ENCODE peak calls at places on chromosomes 1 and 21, in four cellular contexts. S, I, P and L are unnamed samples.
A peak's percentile ranks its signal among the peaks of the same experiment; 100 is the strongest.

GRCh38 chr1:88892146-88892877 is 945 bp upstream of the GTF2B start:
- DNase-seq in S (peak; percentile 60), I (no peak), P (peak; percentile 95), L (peak; percentile 94)

GRCh38 chr1:205236526-205236925 is 8.8 kb downstream of the TMCC2 start:
- DNase-seq in S (no peak), I (peak; percentile 1), P (no peak), L (no peak)

GRCh38 chr1:210024996-210025395 is 87.0 kb downstream of the SYT14 start:
- DNase-seq in S (no peak), I (no peak), P (no peak), L (no peak)

GRCh38 chr1:107139833-107140702 is 771 bp upstream of the NTNG1 start:
- DNase-seq in S (peak; percentile 78), I (no peak), P (no peak), L (peak; percentile 18)

GRCh38 chr1:153624965-153625611 is 2.2 kb downstream of the S100A13 start:
- DNase-seq in S (no peak), I (no peak), P (no peak), L (no peak)

GRCh38 chr1:59422921-59423575 is 126.2 kb downstream of the FGGY start:
- DNase-seq in S (no peak), I (peak; percentile 92), P (no peak), L (peak; percentile 47)

GRCh38 chr1:18684306-18684705 is 53.7 kb downstream of the PAX7 start:
- DNase-seq in S (no peak), I (no peak), P (no peak), L (no peak)

GRCh38 chr1:208239518-208240381 is 4.4 kb downstream of the PLXNA2 start:
- DNase-seq in S (no peak), I (peak; percentile 67), P (no peak), L (no peak)

GRCh38 chr1:155981266-155982088 is 3.1 kb upstream of the ARHGEF2 start:
- DNase-seq in S (no peak), I (no peak), P (no peak), L (peak; percentile 92)

GRCh38 chr1:86696522-86696921 is 7.9 kb upstream of the SH3GLB1 start:
- DNase-seq in S (peak; percentile 48), I (no peak), P (no peak), L (no peak)

GRCh38 chr1:56063461-56063860 is 515.9 kb downstream of the PLPP3 start:
- DNase-seq in S (no peak), I (no peak), P (no peak), L (no peak)

GRCh38 chr21:25421327-25422028 is 185.8 kb downstream of the MRPL39 start:
- DNase-seq in S (peak; percentile 54), I (peak; percentile 39), P (peak; percentile 14), L (peak; percentile 39)

GRCh38 chr1:78673120-78673519 is 23.5 kb downstream of the IFI44 start:
- DNase-seq in S (no peak), I (no peak), P (peak; percentile 0), L (no peak)

GRCh38 chr1:164578474-164579200 is 19.7 kb downstream of the PBX1 start:
- DNase-seq in S (no peak), I (no peak), P (no peak), L (no peak)

GRCh38 chr1:71350330-71350729 is 269.5 kb upstream of the ZRANB2 start:
- DNase-seq in S (no peak), I (no peak), P (no peak), L (no peak)

GRCh38 chr1:182080955-182081582 is 19.6 kb upstream of the ZNF648 start:
- DNase-seq in S (peak; percentile 29), I (no peak), P (peak; percentile 41), L (peak; percentile 38)

GRCh38 chr21:35697321-35697808 is 363.0 kb downstream of the SETD4 start:
- DNase-seq in S (peak; percentile 48), I (peak; percentile 71), P (no peak), L (peak; percentile 30)

GRCh38 chr1:217343907-217344306 is 287.0 kb downstream of the GPATCH2 start:
- DNase-seq in S (no peak), I (no peak), P (no peak), L (no peak)

GRCh38 chr1:28328228-28328648 is 602 bp upstream of the MED18 start:
- DNase-seq in S (no peak), I (no peak), P (no peak), L (no peak)

GRCh38 chr1:93967276-93967675 is 58.0 kb upstream of the GCLM start:
- DNase-seq in S (no peak), I (no peak), P (no peak), L (no peak)

GRCh38 chr1:229848762-229849677 is 218.0 kb upstream of the GALNT2 start:
- DNase-seq in S (no peak), I (no peak), P (peak; percentile 47), L (peak; percentile 37)

GRCh38 chr1:107953551-107953950 is 11.4 kb downstream of the VAV3 start:
- DNase-seq in S (no peak), I (no peak), P (no peak), L (no peak)

GRCh38 chr1:161768986-161769672 is 3.0 kb downstream of the ATF6 start:
- DNase-seq in S (no peak), I (no peak), P (no peak), L (no peak)

GRCh38 chr1:31510853-31511789 is 65.2 kb upstream of the TINAGL1 start:
- DNase-seq in S (no peak), I (no peak), P (no peak), L (no peak)

GRCh38 chr1:167667536-167667935 is 37.5 kb downstream of the RCSD1 start:
- DNase-seq in S (no peak), I (no peak), P (no peak), L (no peak)

GRCh38 chr1:111847519-111847918 is 91.8 kb downstream of the DDX20 start:
- DNase-seq in S (no peak), I (no peak), P (no peak), L (no peak)

GRCh38 chr1:19622204-19622603 is 21.9 kb upstream of the NBL1 start:
- DNase-seq in S (peak; percentile 28), I (no peak), P (no peak), L (no peak)

GRCh38 chr1:200526709-200527612 is 93.6 kb downstream of the KIF14 start:
- DNase-seq in S (peak; percentile 53), I (no peak), P (no peak), L (no peak)

GRCh38 chr1:110426854-110427253 is 19.4 kb upstream of the LAMTOR5 start:
- DNase-seq in S (no peak), I (no peak), P (no peak), L (no peak)

GRCh38 chr1:67723620-67724019 is 38.6 kb downstream of the GADD45A start:
- DNase-seq in S (peak; percentile 58), I (no peak), P (no peak), L (peak; percentile 51)

GRCh38 chr1:67939942-67940341 is 106.7 kb upstream of the GNG12 start:
- DNase-seq in S (no peak), I (no peak), P (no peak), L (no peak)

GRCh38 chr1:23727362-23727811 is 15.9 kb upstream of the ELOA start:
- DNase-seq in S (no peak), I (peak; percentile 85), P (peak; percentile 36), L (peak; percentile 98)

GRCh38 chr1:41155105-41155504 is 87.0 kb downstream of the SCMH1 start:
- DNase-seq in S (no peak), I (no peak), P (no peak), L (no peak)

GRCh38 chr21:33121715-33122475 is 52.0 kb downstream of the OLIG1 start:
- DNase-seq in S (peak; percentile 5), I (no peak), P (peak; percentile 55), L (peak; percentile 17)

GRCh38 chr1:3999941-4000735 is 100.1 kb upstream of the C1orf174 start:
- DNase-seq in S (no peak), I (no peak), P (no peak), L (no peak)

GRCh38 chr1:68496680-68497357 is at the start of gene DEPDC1:
- DNase-seq in S (peak; percentile 97), I (peak; percentile 94), P (peak; percentile 91), L (peak; percentile 95)

GRCh38 chr1:23865543-23865930 is 2.6 kb downstream of the FUCA1 start:
- DNase-seq in S (peak; percentile 88), I (peak; percentile 36), P (no peak), L (peak; percentile 11)

GRCh38 chr1:170318141-170318540 is 172.4 kb downstream of the NTMT2 start:
- DNase-seq in S (no peak), I (no peak), P (no peak), L (no peak)

GRCh38 chr21:33731447-33731846 is 89.1 kb downstream of the ITSN1 start:
- DNase-seq in S (no peak), I (no peak), P (no peak), L (peak; percentile 20)

GRCh38 chr21:27480841-27481261 is 514.0 kb upstream of the ADAMTS5 start:
- DNase-seq in S (peak; percentile 48), I (no peak), P (no peak), L (peak; percentile 54)

GRCh38 chr1:232826318-232826717 is 21.1 kb downstream of the MAP10 start:
- DNase-seq in S (no peak), I (no peak), P (no peak), L (no peak)
- H3K4me3 ChIP-seq in S (no peak overlapping the region), I (no peak overlapping the region), P (no peak overlapping the region), L (no peak overlapping the region)

DNA sequence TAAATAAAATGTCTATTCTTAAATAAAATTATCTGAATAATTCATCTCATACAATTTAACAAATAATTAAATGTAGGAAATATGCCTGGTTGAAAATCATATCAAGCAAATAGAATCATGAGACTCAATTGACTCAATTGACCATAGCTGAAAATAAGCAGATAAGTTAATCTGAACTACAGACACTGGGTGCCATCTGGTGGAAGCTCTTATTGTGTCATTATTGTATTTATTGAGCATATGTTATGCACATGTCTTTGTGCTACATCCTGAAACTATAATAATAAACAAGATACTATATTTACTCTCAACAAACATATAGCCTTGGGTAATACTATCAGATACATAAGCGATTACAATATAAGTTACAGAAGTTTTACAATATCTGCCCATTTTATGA is 41.0 kb downstream of the BRINP3 start:
- DNase-seq in S (peak; percentile 56), I (no peak), P (peak; percentile 57), L (peak; percentile 8)
- TF ChIP-seq CTCF in S (peak; percentile 32), I (no peak), P (peak; percentile 79), L (no peak)

DNA sequence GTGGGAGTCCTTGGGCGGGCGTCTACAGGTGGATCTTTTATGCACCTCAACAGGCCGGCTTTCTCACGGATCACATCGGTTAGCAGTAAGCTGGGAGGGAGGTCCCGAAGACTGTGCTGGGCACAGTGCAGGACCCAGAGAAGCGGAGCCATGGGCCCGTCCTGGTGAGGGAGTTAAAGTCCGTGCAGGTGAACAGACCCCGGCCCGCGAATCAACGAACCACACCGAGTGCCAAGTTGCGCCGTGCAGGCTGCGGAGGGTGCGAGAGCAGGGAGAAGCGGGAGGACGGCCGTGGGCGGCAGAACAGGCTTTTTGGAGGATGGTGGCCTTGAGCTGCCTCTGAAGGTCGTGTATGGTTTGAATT is 233.3 kb downstream of the SDCCAG8 start:
- DNase-seq in S (no peak), I (no peak), P (no peak), L (no peak)
- H3K4me3 ChIP-seq in S (no peak overlapping the region), I (no peak overlapping the region), P (no peak overlapping the region), L (no peak overlapping the region)

GRCh38 chr1:151511636-151512215 is 539 bp downstream of the CGN start:
- DNase-seq in S (no peak), I (peak; percentile 65), P (peak; percentile 41), L (no peak)
- TF ChIP-seq CTCF in S (no peak), I (no peak), P (no peak), L (no peak)

GRCh38 chr1:148353461-148354283 is 129.4 kb downstream of the PPIAL4G start:
- DNase-seq in S (peak; percentile 69), I (no peak), P (peak; percentile 93), L (peak; percentile 53)
- H3K4me3 ChIP-seq in S (no peak overlapping the region), I (no peak overlapping the region), P (no peak overlapping the region), L (no peak overlapping the region)

GRCh38 chr21:18164933-18165332 is 79.7 kb upstream of the CHODL start:
- DNase-seq in S (no peak), I (no peak), P (no peak), L (no peak)
- TF ChIP-seq CTCF in S (no peak), I (no peak), P (no peak), L (no peak)

GRCh38 chr1:5757177-5757820 is 234.9 kb downstream of the NPHP4 start:
- DNase-seq in S (no peak), I (no peak), P (no peak), L (no peak)
- H3K4me3 ChIP-seq in S (no peak overlapping the region), I (no peak overlapping the region), P (no peak overlapping the region), L (no peak overlapping the region)